ENCODE peak calls at places on chromosomes 5 and 9, in five cellular contexts. U is left ventricle myocardium inferior, Q is tibial artery, J is PC-9, F is cardiac fibroblast. A is an unnamed sample.

GRCh38 chr5:64149857-64150521 is 15.7 kb upstream of the RNF180 start:
- DNase-seq in F (no peak), U (no peak), Q (no peak), J (no peak), A (no peak)

GRCh38 chr5:390571-391491 is 52.1 kb upstream of the EXOC3 start:
- DNase-seq in U (no peak), F (no peak), Q (no peak), J (no peak), A (no peak)

GRCh38 chr9:125240649-125240999 is 519 bp downstream of the HSPA5 start:
- DNase-seq in U (no peak), J (no peak), F (peak), Q (no peak), A (peak)

GRCh38 chr9:99000480-99001395 is 57.0 kb downstream of the COL15A1 start:
- DNase-seq in Q (no peak), J (peak), U (peak), F (peak), A (peak)

GRCh38 chr5:71782771-71783770 is 64.0 kb downstream of the CARTPT start:
- DNase-seq in U (peak), Q (peak), J (no peak), F (peak), A (peak)

GRCh38 chr5:35183243-35183955 is 46.9 kb downstream of the PRLR start:
- DNase-seq in U (peak), F (peak), J (no peak), Q (peak), A (peak)

GRCh38 chr9:36906492-36906891 is 127.6 kb downstream of the PAX5 start:
- DNase-seq in U (no peak), J (no peak), Q (no peak), F (no peak), A (no peak)

GRCh38 chr9:130298663-130299279 is 33.2 kb downstream of the HMCN2 start:
- DNase-seq in Q (no peak), F (no peak), U (no peak), J (no peak), A (no peak)

GRCh38 chr5:58666141-58666540 is 83.3 kb downstream of the RAB3C start:
- DNase-seq in J (no peak), F (no peak), Q (no peak), U (no peak), A (no peak)

GRCh38 chr5:100188339-100188738 is 346.8 kb upstream of the FAM174A start:
- DNase-seq in J (no peak), F (no peak), U (no peak), Q (no peak), A (no peak)

GRCh38 chr5:43602456-43602817 is 543 bp upstream of the NNT start:
- DNase-seq in Q (peak), J (no peak), F (peak), U (peak), A (peak)

GRCh38 chr5:172719211-172719610 is 51.8 kb downstream of the DUSP1 start:
- DNase-seq in F (no peak), U (no peak), Q (no peak), J (no peak), A (no peak)

GRCh38 chr5:41755705-41756104 is 114.5 kb downstream of the OXCT1 start:
- DNase-seq in J (no peak), U (no peak), F (no peak), Q (no peak), A (no peak)

GRCh38 chr5:178236685-178237084 is 4.1 kb upstream of the PHYKPL start:
- DNase-seq in F (no peak), J (no peak), Q (no peak), U (peak), A (no peak)

GRCh38 chr9:92770005-92770995 is 5.7 kb upstream of the BICD2 start:
- DNase-seq in Q (no peak), U (no peak), F (peak), J (no peak), A (peak)

GRCh38 chr5:38497946-38498345 is 58.5 kb downstream of the LIFR start:
- DNase-seq in U (no peak), J (no peak), F (peak), Q (no peak), A (peak)

GRCh38 chr5:17785774-17786173 is 151.5 kb downstream of the TAF11L14 start:
- DNase-seq in Q (no peak), U (no peak), J (no peak), F (no peak), A (no peak)

GRCh38 chr9:95370064-95370463 is 52.6 kb upstream of the FANCC start:
- DNase-seq in U (no peak), J (no peak), Q (no peak), F (no peak), A (no peak)

GRCh38 chr9:660227-660626 is 181.3 kb upstream of the DMRT1 start:
- DNase-seq in Q (no peak), F (no peak), U (no peak), J (no peak), A (no peak)
- H3K4me3 ChIP-seq in Q (no peak), F (no peak), U (no peak), J (no peak), A (no peak)

GRCh38 chr9:33264473-33265177 is at the start of the genes BAG1 and CHMP5:
- DNase-seq in J (peak), F (peak), Q (peak), U (peak), A (peak)
- TF ChIP-seq CTCF in J (peak), F (peak), Q (no peak), U (peak), A (peak)

GRCh38 chr5:140222416-140222815 is 47.4 kb downstream of the CYSTM1 start:
- DNase-seq in J (no peak), Q (no peak), U (no peak), F (no peak), A (no peak)
- H3K4me3 ChIP-seq in J (no peak), Q (no peak), U (no peak), F (no peak), A (no peak)

DNA sequence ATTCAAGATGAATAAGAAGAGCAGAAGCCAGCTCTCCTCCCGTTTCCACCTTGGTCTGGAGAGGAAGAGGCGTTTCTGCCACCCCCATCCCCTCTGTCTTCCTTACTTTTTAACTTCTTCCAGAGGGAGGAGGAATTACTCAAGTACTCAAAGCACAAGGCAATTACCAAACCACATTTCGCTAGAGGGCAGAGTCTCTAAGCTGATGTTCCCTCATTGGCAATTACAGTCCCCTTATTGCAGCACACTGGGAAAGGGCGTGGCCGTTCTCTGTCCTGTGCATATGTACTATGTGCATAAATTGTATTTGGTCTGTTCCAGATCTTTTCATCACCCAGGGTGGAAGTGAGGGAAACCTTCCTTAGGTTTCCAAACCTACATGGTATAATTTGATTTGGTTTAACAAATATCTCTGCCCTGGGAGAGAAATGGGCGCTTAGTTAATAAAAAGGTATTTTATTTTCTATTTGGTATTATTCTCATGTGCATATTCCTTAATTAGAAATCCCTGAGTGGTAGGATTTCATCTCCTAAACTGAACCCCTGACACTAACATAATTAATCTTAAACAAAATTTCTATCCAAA is 29.8 kb upstream of the ALDOB start:
- DNase-seq in J (peak), Q (peak), F (peak), U (no peak), A (peak)
- TF ChIP-seq CTCF in J (peak), Q (peak), F (peak), U (peak), A (peak)